ENCODE peak calls at places on chromosomes 2 and 18, in five cellular contexts. V is K562, I is WTC11, T is HepG2, J is endothelial cell of umbilical vein. K is an unnamed sample.

GRCh38 chr2:75238670-75239330 is 39.5 kb upstream of the TACR1 start:
- DNase-seq in V (no peak), I (no peak), T (no peak), J (no peak), K (peak)

GRCh38 chr2:231693956-231694355 is 14.4 kb upstream of the PTMA start:
- DNase-seq in V (no peak), I (no peak), T (no peak), J (no peak), K (no peak)

GRCh38 chr18:32753656-32754221 is 19.1 kb downstream of the KLHL14 start:
- DNase-seq in V (no peak), I (no peak), T (no peak), J (no peak), K (no peak)

GRCh38 chr2:138622606-138623005 is 121.0 kb downstream of the SPOPL start:
- DNase-seq in V (no peak), I (no peak), T (no peak), J (no peak), K (no peak)

GRCh38 chr2:217900010-217900779 is 102.6 kb downstream of the TNS1 start:
- DNase-seq in V (no peak), I (no peak), T (peak), J (no peak), K (peak)

GRCh38 chr2:212034841-212035585 is 503.6 kb downstream of the ERBB4 start:
- DNase-seq in V (no peak), I (no peak), T (no peak), J (peak), K (no peak)

GRCh38 chr2:151290467-151290866 is 999 bp upstream of the NMI start:
- DNase-seq in V (no peak), I (no peak), T (no peak), J (peak), K (no peak)

GRCh38 chr2:239715606-239716005 is 309.5 kb downstream of the NDUFA10 start:
- DNase-seq in V (no peak), I (no peak), T (no peak), J (no peak), K (no peak)

GRCh38 chr2:60262178-60262577 is 291.3 kb downstream of the BCL11A start:
- DNase-seq in V (no peak), I (no peak), T (no peak), J (no peak), K (no peak)

GRCh38 chr2:211494085-211494484 is 937.7 kb downstream of the CPS1 start:
- DNase-seq in V (no peak), I (no peak), T (no peak), J (no peak), K (no peak)

GRCh38 chr2:25306767-25307368 is 34.9 kb downstream of the DNMT3A start:
- DNase-seq in V (no peak), I (no peak), T (no peak), J (no peak), K (no peak)
- TF ChIP-seq JUN in V (no peak), I (no peak), T (no peak), J (no peak), K (no peak)

GRCh38 chr2:106644623-106645022 is 157.5 kb downstream of the CD8B2 start:
- DNase-seq in V (no peak), I (no peak), T (no peak), J (no peak), K (no peak)

DNA sequence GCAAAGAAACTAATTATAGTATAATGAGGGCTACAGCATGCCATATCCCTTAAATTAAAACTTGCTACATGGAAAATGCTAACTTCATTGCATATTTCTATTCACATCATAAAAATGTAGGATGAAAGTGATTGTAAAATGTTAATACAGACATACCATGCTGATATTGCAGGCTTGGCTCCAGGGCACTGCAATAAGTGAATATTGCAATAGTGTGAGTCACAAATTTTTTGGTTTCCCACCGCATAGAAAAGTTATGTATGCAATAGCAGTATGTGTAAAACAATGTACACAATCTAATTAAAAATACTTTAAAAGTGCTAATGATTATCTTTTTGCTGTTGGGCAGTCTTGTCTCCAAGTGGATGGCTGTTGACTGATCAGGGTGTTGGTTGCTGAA is 162.1 kb downstream of the CD8B2 start:
- DNase-seq in V (no peak), I (no peak), T (no peak), J (no peak), K (no peak)
- TF ChIP-seq JUN in V (no peak), I (no peak), T (no peak), J (no peak), K (no peak)

GRCh38 chr2:241751152-241751551 is 16.7 kb downstream of the D2HGDH start:
- DNase-seq in V (no peak), I (no peak), T (no peak), J (no peak), K (no peak)
- TF ChIP-seq JUN in V (no peak), I (no peak), T (no peak), J (no peak), K (no peak)

GRCh38 chr18:58538604-58539386 is 90.1 kb downstream of the ALPK2 start:
- DNase-seq in V (no peak), I (no peak), T (peak), J (no peak), K (no peak)
- TF ChIP-seq JUN in V (no peak), I (no peak), T (no peak), J (no peak), K (no peak)

GRCh38 chr2:197969391-197969893 is 165.0 kb downstream of the PLCL1 start:
- DNase-seq in V (peak), I (no peak), T (no peak), J (peak), K (no peak)
- TF ChIP-seq JUN in V (no peak), I (no peak), T (no peak), J (peak), K (no peak)

DNA sequence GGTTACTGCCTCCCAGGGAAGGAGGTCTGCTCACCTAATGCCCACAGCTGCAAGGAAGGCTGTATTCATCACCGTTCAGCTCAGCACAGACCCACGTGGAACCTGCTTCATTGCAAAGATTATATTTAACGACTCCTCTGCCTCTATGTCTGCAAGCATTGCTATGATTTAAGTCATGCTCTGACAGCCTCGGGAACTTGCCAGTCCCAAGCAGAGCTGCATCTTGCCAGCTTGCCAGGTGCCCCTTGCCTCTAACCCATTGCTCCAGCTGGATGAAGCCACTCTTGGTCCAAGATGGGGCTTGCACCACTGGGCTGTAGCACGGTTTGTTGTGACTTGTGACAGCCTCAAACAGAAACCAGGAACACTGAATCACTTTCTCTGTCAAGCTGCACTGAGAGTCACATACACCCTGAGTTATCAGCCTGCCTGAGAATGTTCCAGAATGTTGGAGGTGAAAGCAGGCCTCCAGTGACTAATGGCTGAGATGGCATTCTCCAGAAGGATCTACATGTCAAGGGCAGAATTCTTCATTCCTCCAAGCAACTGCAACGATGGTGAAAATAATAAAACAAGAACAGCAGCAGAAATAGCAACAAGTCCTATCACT is 651.1 kb upstream of the ID2 start:
- DNase-seq in V (no peak), I (no peak), T (no peak), J (no peak), K (no peak)
- TF ChIP-seq JUN in V (no peak), I (no peak), T (no peak), J (no peak), K (no peak)

GRCh38 chr18:56035546-56035945 is 447.6 kb upstream of the TCF4 start:
- DNase-seq in V (no peak), I (no peak), T (no peak), J (no peak), K (no peak)

GRCh38 chr18:56038258-56039030 is 450.5 kb upstream of the TCF4 start:
- DNase-seq in V (no peak), I (no peak), T (no peak), J (no peak), K (no peak)

GRCh38 chr18:56034954-56035353 is 447.0 kb upstream of the TCF4 start:
- DNase-seq in V (no peak), I (no peak), T (no peak), J (no peak), K (no peak)

DNA sequence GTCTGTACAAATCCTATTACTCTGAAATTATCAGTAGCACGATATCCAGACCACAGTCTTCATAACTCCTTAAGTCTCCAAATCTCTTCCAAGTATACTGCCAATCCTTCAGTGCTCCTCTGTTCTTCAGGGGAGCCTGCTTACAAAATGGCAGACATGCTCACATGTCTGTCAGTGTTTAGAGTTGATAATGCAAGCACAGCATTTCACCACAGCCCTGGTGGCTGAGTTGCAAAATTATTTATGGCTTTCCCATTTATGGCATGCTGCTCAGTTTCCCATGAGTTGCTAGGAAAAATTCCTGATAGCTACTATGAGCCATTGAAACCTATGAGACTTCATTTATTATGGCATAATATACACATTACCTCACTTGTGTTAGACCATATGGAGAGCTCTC is 448.7 kb upstream of the TCF4 start:
- DNase-seq in V (no peak), I (no peak), T (no peak), J (no peak), K (no peak)
- TF ChIP-seq JUN in V (no peak), I (no peak), T (no peak), J (no peak), K (no peak)

DNA sequence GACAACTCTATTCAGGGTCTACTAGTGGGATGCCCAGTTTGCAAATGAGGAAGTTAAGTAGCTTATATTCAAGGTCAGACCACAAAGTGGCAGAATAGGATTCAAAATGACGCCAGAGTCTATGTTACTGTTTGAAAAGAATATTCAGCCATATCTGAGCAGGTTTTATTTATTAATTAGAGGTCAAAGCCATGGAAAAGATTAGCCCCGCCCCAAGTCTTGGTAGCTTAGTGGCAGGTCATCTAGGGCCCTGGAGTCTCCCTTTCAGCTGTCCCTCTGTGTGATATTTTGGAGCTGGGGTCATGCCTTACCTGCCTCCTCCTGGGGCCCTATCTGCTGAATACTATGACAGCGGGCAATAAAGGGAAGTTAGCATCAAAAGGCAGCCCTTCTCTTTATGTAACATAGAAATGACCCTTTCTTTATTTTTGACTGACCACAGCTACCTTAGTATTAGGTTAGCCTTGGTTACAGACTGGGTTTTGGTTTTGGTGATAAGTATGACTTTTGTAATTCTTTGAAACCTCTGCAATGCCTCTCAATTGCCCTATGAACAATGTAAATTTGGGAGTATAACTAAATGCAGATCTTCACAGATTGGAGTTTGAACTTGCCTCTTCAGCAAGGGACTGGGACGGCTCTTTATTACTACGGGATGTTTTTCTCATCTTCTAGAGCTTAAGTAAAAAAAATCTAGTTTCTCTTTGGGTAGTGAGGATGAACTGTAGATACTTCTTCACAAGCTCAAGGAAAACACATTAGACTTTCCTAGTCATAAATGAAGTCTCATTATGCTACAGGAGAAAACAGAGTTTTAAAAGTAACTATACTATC is 153.0 kb upstream of the ITGA4 start:
- DNase-seq in V (no peak), I (no peak), T (no peak), J (no peak), K (no peak)
- TF ChIP-seq JUN in V (no peak), I (no peak), T (no peak), J (no peak), K (no peak)

GRCh38 chr2:219248845-219249202 is 3.5 kb downstream of the STK16 start:
- DNase-seq in V (no peak), I (no peak), T (no peak), J (no peak), K (no peak)

GRCh38 chr2:219245899-219246230 is 586 bp downstream of the STK16 start:
- DNase-seq in V (no peak), I (no peak), T (no peak), J (no peak), K (no peak)

GRCh38 chr2:219246559-219246958 is 1.3 kb downstream of the STK16 start:
- DNase-seq in V (no peak), I (no peak), T (no peak), J (no peak), K (no peak)

GRCh38 chr2:219249203-219249980 is 3.7 kb upstream of the TUBA4B start:
- DNase-seq in V (no peak), I (no peak), T (peak), J (peak), K (peak)

DNA sequence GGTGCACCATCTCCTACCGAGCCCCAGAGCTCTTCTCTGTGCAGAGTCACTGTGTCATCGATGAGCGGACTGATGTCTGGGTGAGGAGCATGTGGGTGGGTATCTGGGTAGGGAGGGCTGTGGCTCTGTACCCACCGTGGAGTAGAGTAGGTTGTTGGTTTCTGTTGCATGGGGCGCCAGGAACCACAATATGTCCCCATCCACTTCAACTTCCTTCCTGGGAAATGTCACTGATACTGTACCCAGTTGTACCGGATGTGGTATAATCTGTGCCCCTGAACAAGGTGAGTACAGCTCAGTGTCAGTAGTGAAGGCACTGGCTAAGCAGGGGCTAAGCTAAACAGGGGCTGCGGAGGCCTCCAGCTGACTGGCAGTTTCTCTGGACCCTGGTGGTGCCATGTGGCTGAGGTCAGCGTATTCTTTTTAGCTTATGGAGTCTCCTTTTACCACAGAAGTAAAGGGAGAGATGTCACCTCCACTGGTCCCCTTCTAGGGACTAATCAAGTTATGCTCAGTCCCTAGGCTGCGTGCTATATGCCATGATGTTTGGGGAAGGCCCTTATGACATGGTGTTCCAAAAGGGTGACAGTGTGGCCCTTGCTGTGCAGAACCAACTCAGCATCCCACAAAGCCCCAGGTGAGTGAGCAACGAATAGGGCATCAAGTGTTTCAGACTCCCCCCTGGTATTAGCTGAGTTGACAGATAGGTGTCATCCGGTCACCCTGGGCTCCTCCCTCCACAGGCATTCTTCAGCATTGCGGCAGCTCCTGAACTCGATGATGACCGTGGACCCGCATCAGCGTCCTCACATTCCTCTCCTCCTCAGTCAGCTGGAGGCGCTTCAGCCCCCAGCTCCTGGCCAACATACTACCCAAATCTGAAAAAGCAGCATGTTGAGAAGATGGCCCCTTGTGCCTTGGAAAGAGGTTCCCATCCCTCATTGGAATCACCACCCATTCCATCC is 2.7 kb downstream of the STK16 start:
- DNase-seq in V (peak), I (no peak), T (no peak), J (no peak), K (no peak)
- TF ChIP-seq JUN in V (no peak), I (no peak), T (no peak), J (no peak), K (no peak)

DNA sequence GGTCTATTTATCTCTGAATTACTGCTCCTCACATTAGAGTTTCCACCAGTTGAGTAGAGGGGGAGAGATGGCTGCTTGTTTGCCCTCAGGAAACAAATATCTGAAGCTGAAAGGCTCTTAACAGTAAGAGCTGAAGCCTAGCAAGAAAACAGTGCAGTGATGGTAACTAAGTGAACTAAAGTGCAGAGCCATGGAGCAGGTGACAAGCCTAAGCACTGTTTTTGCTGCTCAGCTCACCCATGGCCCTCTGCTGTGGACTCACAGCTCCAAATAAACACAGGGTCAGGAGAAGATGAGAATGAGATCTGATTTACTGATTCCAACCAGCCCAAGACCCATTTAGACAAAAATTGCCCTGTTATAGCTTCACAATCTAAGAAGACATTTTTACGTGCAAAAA is 118.4 kb downstream of the ETAA1 start:
- DNase-seq in V (no peak), I (no peak), T (no peak), J (no peak), K (no peak)
- TF ChIP-seq JUN in V (no peak), I (no peak), T (no peak), J (no peak), K (no peak)

K was measured in A549.